ENCODE peak calls at places on chromosomes 3 and 15, in four cellular contexts. One of them, this sample, is unnamed. For H3K9me1, the result is how much of the 10 kb centered on the place peaks cover.

GRCh38 chr15:65957451-65957850 is 88.2 kb downstream of the RAB11A start:
- DNase-seq in endothelial cell of umbilical vein: no peak
- DNase-seq in IMR-90: no peak
- DNase-seq in K562: no peak
- DNase-seq in this sample: no peak

GRCh38 chr3:50297896-50298725 is 1.1 kb downstream of the HYAL3 start:
- DNase-seq in K562: no peak
- DNase-seq in endothelial cell of umbilical vein: no peak
- DNase-seq in IMR-90: no peak
- DNase-seq in this sample: no peak

GRCh38 chr3:117454236-117454635 is 744.7 kb downstream of the TUSC7 start:
- DNase-seq in endothelial cell of umbilical vein: no peak
- DNase-seq in IMR-90: no peak
- DNase-seq in K562: no peak
- DNase-seq in this sample: no peak

GRCh38 chr3:171875923-171876412 is 32.8 kb downstream of the TMEM212 start:
- DNase-seq in endothelial cell of umbilical vein: no peak
- DNase-seq in IMR-90: peak
- DNase-seq in K562: no peak
- DNase-seq in this sample: no peak

GRCh38 chr3:29164825-29165224 is 116.0 kb upstream of the RBMS3 start:
- DNase-seq in K562: no peak
- DNase-seq in endothelial cell of umbilical vein: no peak
- DNase-seq in IMR-90: no peak
- DNase-seq in this sample: no peak

GRCh38 chr3:138971766-138972320 is 24.8 kb downstream of the FOXL2NB start:
- DNase-seq in endothelial cell of umbilical vein: no peak
- DNase-seq in K562: no peak
- DNase-seq in IMR-90: no peak
- DNase-seq in this sample: no peak

GRCh38 chr15:89575656-89576416 is 567 bp downstream of the TICRR start:
- DNase-seq in IMR-90: peak
- DNase-seq in endothelial cell of umbilical vein: peak
- DNase-seq in K562: no peak
- DNase-seq in this sample: no peak

GRCh38 chr3:111277226-111277625 is 205.6 kb downstream of the NECTIN3 start:
- DNase-seq in K562: no peak
- DNase-seq in endothelial cell of umbilical vein: no peak
- DNase-seq in IMR-90: peak
- DNase-seq in this sample: no peak

GRCh38 chr3:58588030-58588614 is 10.9 kb upstream of the FAM107A start:
- DNase-seq in IMR-90: peak
- DNase-seq in endothelial cell of umbilical vein: peak
- DNase-seq in K562: peak
- DNase-seq in this sample: no peak

GRCh38 chr3:59247402-59247841 is 197.6 kb upstream of the CFAP20DC start:
- DNase-seq in IMR-90: peak
- DNase-seq in K562: no peak
- DNase-seq in endothelial cell of umbilical vein: no peak
- DNase-seq in this sample: no peak

GRCh38 chr15:73344051-73344450 is 24.7 kb downstream of the HCN4 start:
- DNase-seq in endothelial cell of umbilical vein: no peak
- DNase-seq in IMR-90: peak
- DNase-seq in K562: no peak
- DNase-seq in this sample: no peak

GRCh38 chr15:89500397-89501270 is 4.3 kb upstream of the RHCG start:
- DNase-seq in IMR-90: no peak
- DNase-seq in endothelial cell of umbilical vein: no peak
- DNase-seq in K562: no peak
- DNase-seq in this sample: no peak

GRCh38 chr15:35514759-35515158 is 31.2 kb downstream of the DPH6 start:
- DNase-seq in K562: no peak
- DNase-seq in IMR-90: peak
- DNase-seq in endothelial cell of umbilical vein: peak
- DNase-seq in this sample: no peak

GRCh38 chr3:157271283-157271882 is 111.4 kb upstream of the CCNL1 start:
- DNase-seq in K562: no peak
- DNase-seq in IMR-90: no peak
- DNase-seq in endothelial cell of umbilical vein: no peak
- DNase-seq in this sample: no peak

GRCh38 chr3:156781310-156782230 is 44.6 kb upstream of the LEKR1 start:
- DNase-seq in endothelial cell of umbilical vein: peak
- DNase-seq in K562: peak
- DNase-seq in IMR-90: peak
- DNase-seq in this sample: no peak

GRCh38 chr3:108035751-108036150 is 55.1 kb downstream of the CD47 start:
- DNase-seq in K562: no peak
- DNase-seq in endothelial cell of umbilical vein: peak
- DNase-seq in IMR-90: no peak
- DNase-seq in this sample: no peak

GRCh38 chr3:134567605-134568004 is 81.7 kb downstream of the CEP63 start:
- DNase-seq in IMR-90: peak
- DNase-seq in K562: no peak
- DNase-seq in endothelial cell of umbilical vein: no peak
- DNase-seq in this sample: no peak

GRCh38 chr15:31145271-31145911 is 43.9 kb upstream of the TRPM1 start:
- DNase-seq in K562: no peak
- DNase-seq in endothelial cell of umbilical vein: no peak
- DNase-seq in IMR-90: peak
- DNase-seq in this sample: no peak

GRCh38 chr15:38690737-38691332 is 126.2 kb upstream of the RASGRP1 start:
- DNase-seq in K562: peak
- DNase-seq in IMR-90: peak
- DNase-seq in endothelial cell of umbilical vein: peak
- DNase-seq in this sample: no peak

GRCh38 chr15:78272776-78273175 is 8.4 kb downstream of the DNAJA4 start:
- DNase-seq in IMR-90: no peak
- DNase-seq in K562: no peak
- DNase-seq in endothelial cell of umbilical vein: no peak
- DNase-seq in this sample: no peak

GRCh38 chr15:33526532-33526931 is 215.8 kb downstream of the RYR3 start:
- DNase-seq in K562: no peak
- DNase-seq in endothelial cell of umbilical vein: no peak
- DNase-seq in IMR-90: no peak
- DNase-seq in this sample: no peak

GRCh38 chr15:68303560-68304436 is 26.3 kb downstream of the FEM1B start:
- DNase-seq in K562: no peak
- DNase-seq in endothelial cell of umbilical vein: no peak
- DNase-seq in IMR-90: no peak
- DNase-seq in this sample: no peak

GRCh38 chr15:74724570-74725240 is 623 bp downstream of the CYP1A1 start:
- DNase-seq in IMR-90: no peak
- DNase-seq in endothelial cell of umbilical vein: no peak
- DNase-seq in K562: no peak
- DNase-seq in this sample: no peak

GRCh38 chr15:51303462-51303861 is 34.9 kb downstream of the CYP19A1 start:
- DNase-seq in endothelial cell of umbilical vein: no peak
- DNase-seq in IMR-90: no peak
- DNase-seq in K562: no peak
- DNase-seq in this sample: no peak

GRCh38 chr3:151067158-151067557 is 18.3 kb upstream of the MED12L start:
- DNase-seq in K562: no peak
- DNase-seq in IMR-90: no peak
- DNase-seq in endothelial cell of umbilical vein: no peak
- DNase-seq in this sample: no peak

GRCh38 chr15:67142142-67143092 is 77.0 kb downstream of the SMAD3 start:
- DNase-seq in K562: no peak
- DNase-seq in endothelial cell of umbilical vein: peak
- DNase-seq in IMR-90: peak
- DNase-seq in this sample: no peak

GRCh38 chr15:66966256-66966655 is 99.1 kb upstream of the SMAD3 start:
- DNase-seq in endothelial cell of umbilical vein: no peak
- DNase-seq in K562: peak
- DNase-seq in IMR-90: no peak
- DNase-seq in this sample: no peak

GRCh38 chr3:106006001-106006400 is 137.2 kb upstream of the CBLB start:
- DNase-seq in IMR-90: peak
- DNase-seq in endothelial cell of umbilical vein: no peak
- DNase-seq in K562: no peak
- DNase-seq in this sample: peak

GRCh38 chr3:107588217-107588616 is 65.5 kb downstream of the BBX start:
- DNase-seq in endothelial cell of umbilical vein: no peak
- DNase-seq in IMR-90: no peak
- DNase-seq in K562: no peak
- DNase-seq in this sample: no peak

GRCh38 chr15:29093696-29094343 is 175.8 kb downstream of the NSMCE3 start:
- DNase-seq in endothelial cell of umbilical vein: no peak
- DNase-seq in IMR-90: no peak
- DNase-seq in K562: no peak
- DNase-seq in this sample: no peak

GRCh38 chr15:48897144-48897814 is 19.3 kb downstream of the EID1 start:
- DNase-seq in K562: peak
- DNase-seq in endothelial cell of umbilical vein: no peak
- DNase-seq in IMR-90: peak
- DNase-seq in this sample: no peak

GRCh38 chr15:76964157-76964556 is 30.8 kb upstream of the PSTPIP1 start:
- DNase-seq in endothelial cell of umbilical vein: peak
- DNase-seq in K562: no peak
- DNase-seq in IMR-90: peak
- DNase-seq in this sample: no peak

GRCh38 chr3:114442251-114442650 is 148.4 kb downstream of the TIGIT start:
- DNase-seq in K562: no peak
- DNase-seq in endothelial cell of umbilical vein: peak
- DNase-seq in IMR-90: peak
- DNase-seq in this sample: no peak

GRCh38 chr3:168973897-168974296 is 689.6 kb downstream of the MECOM start:
- DNase-seq in IMR-90: no peak
- DNase-seq in endothelial cell of umbilical vein: no peak
- DNase-seq in K562: no peak
- DNase-seq in this sample: no peak
- H3K9me1 ChIP-seq in IMR-90: under half
- H3K9me1 ChIP-seq in endothelial cell of umbilical vein: under half
- H3K9me1 ChIP-seq in K562: under half
- H3K9me1 ChIP-seq in this sample: under half

GRCh38 chr3:126131881-126132750 is 48.2 kb upstream of the SLC41A3 start:
- DNase-seq in endothelial cell of umbilical vein: no peak
- DNase-seq in IMR-90: no peak
- DNase-seq in K562: no peak
- DNase-seq in this sample: no peak
- H3K9ac ChIP-seq in endothelial cell of umbilical vein: no peak
- H3K9ac ChIP-seq in IMR-90: no peak
- H3K9ac ChIP-seq in K562: no peak
- H3K9ac ChIP-seq in this sample: no peak

DNA sequence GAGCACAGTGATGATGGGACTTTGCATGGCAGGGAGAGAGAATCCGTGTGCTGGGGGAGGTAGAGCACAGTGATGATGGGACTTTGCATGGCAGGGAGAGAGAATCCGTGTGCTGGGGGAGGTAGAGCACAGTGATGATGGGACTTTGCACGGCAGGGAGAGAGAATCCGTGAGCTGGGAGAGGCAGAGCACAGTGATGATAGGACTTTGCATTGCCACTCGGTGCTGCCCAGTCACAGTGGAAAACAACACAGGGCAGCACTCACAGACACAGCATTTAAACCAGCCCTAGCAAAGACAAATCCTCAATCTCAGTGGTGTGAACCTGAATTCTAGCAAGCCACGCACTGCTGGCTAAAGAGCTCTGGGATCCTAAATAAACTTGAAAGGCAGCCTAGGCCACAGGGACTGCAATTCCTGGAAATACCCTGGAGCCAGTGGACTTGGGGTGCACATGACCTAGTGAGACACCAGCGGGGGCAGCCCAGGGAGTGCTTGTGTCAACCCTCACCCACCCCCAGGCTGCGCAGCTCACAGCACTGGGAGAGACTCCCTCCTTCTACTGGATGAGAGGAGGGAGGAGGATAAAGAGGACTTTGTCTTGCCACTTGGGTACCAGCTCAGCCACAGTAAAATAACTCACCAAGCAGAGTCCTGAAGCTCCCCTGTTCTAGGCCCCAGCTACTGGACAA is 23.4 kb upstream of the TNK2 start:
- DNase-seq in K562: no peak
- DNase-seq in endothelial cell of umbilical vein: no peak
- DNase-seq in IMR-90: no peak
- DNase-seq in this sample: no peak
- TF ChIP-seq CTCF in K562: no peak
- TF ChIP-seq CTCF in endothelial cell of umbilical vein: no peak
- TF ChIP-seq CTCF in IMR-90: no peak
- TF ChIP-seq CTCF in this sample: no peak

GRCh38 chr15:25740438-25741252 is 122.5 kb downstream of the ATP10A start:
- DNase-seq in IMR-90: no peak
- DNase-seq in K562: no peak
- DNase-seq in endothelial cell of umbilical vein: no peak
- DNase-seq in this sample: no peak

GRCh38 chr15:25742421-25743159 is 120.5 kb downstream of the ATP10A start:
- DNase-seq in IMR-90: no peak
- DNase-seq in endothelial cell of umbilical vein: no peak
- DNase-seq in K562: no peak
- DNase-seq in this sample: no peak

GRCh38 chr15:25741253-25741575 is 121.9 kb downstream of the ATP10A start:
- DNase-seq in endothelial cell of umbilical vein: no peak
- DNase-seq in K562: no peak
- DNase-seq in IMR-90: no peak
- DNase-seq in this sample: no peak

GRCh38 chr15:25743160-25743908 is 119.8 kb downstream of the ATP10A start:
- DNase-seq in K562: no peak
- DNase-seq in endothelial cell of umbilical vein: no peak
- DNase-seq in IMR-90: peak
- DNase-seq in this sample: no peak

DNA sequence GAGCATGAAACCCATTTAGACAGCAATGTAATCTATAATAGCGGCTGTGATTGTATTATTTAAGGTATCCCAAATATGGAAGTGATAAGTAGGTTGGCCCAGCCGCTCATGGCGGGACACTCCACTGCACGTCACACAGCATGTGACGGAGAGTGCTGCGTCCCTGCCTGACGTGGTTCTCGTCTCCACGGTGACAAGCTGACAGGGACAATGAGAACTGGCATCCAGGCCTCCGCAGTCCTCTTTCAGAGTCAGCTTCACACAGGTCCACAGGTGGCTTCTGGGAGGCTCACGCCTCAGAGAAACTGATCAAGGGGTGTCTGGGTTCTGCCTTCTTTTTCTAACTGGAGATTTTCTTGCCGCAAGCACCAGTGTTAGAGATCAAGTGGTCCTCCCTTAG is 121.1 kb downstream of the ATP10A start:
- DNase-seq in IMR-90: no peak
- DNase-seq in K562: no peak
- DNase-seq in endothelial cell of umbilical vein: no peak
- DNase-seq in this sample: no peak
- H3K9me1 ChIP-seq in IMR-90: under half
- H3K9me1 ChIP-seq in K562: under half
- H3K9me1 ChIP-seq in endothelial cell of umbilical vein: under half
- H3K9me1 ChIP-seq in this sample: under half

GRCh38 chr3:160226740-160227048 is 1.5 kb downstream of the C3orf80 start:
- DNase-seq in endothelial cell of umbilical vein: no peak
- DNase-seq in K562: no peak
- DNase-seq in IMR-90: no peak
- DNase-seq in this sample: no peak
- H3K9ac ChIP-seq in endothelial cell of umbilical vein: no peak
- H3K9ac ChIP-seq in K562: no peak
- H3K9ac ChIP-seq in IMR-90: no peak
- H3K9ac ChIP-seq in this sample: no peak

GRCh38 chr3:39146083-39146501 is 7.3 kb downstream of the CSRNP1 start:
- DNase-seq in IMR-90: no peak
- DNase-seq in K562: no peak
- DNase-seq in endothelial cell of umbilical vein: no peak
- DNase-seq in this sample: no peak
- TF ChIP-seq CTCF in IMR-90: no peak
- TF ChIP-seq CTCF in K562: no peak
- TF ChIP-seq CTCF in endothelial cell of umbilical vein: no peak
- TF ChIP-seq CTCF in this sample: peak

This sample was measured in keratinocyte.